ENCODE peak calls at places on chromosomes 4 and X, in four cellular contexts. One of them, this sample, is unnamed.
A peak's percentile ranks its signal among the peaks of the same experiment; 100 is the strongest.

GRCh38 chr4:16897351-16897750 is 1.1 kb downstream of the LDB2 start:
- DNase-seq in GM06990: no peak
- DNase-seq in HCT116: no peak
- DNase-seq in fibroblast of lung: peak; percentile 32
- DNase-seq in this sample: no peak

GRCh38 chr4:184807797-184808718 is 17.7 kb downstream of the ACSL1 start:
- DNase-seq in fibroblast of lung: peak; percentile 81
- DNase-seq in HCT116: no peak
- DNase-seq in GM06990: no peak
- DNase-seq in this sample: no peak

GRCh38 chr4:42547805-42548204 is 109.1 kb downstream of the ATP8A1 start:
- DNase-seq in GM06990: no peak
- DNase-seq in HCT116: no peak
- DNase-seq in fibroblast of lung: no peak
- DNase-seq in this sample: no peak

GRCh38 chr4:44056721-44057151 is 391.9 kb downstream of the KCTD8 start:
- DNase-seq in GM06990: no peak
- DNase-seq in HCT116: no peak
- DNase-seq in fibroblast of lung: no peak
- DNase-seq in this sample: no peak

GRCh38 chr4:1243451-1244080 is 5.4 kb downstream of the CTBP1 start:
- DNase-seq in fibroblast of lung: no peak
- DNase-seq in HCT116: no peak
- DNase-seq in GM06990: peak; percentile 28
- DNase-seq in this sample: peak; percentile 36

GRCh38 chr4:158253350-158253980 is 43.2 kb downstream of the TMEM144 start:
- DNase-seq in HCT116: peak; percentile 27
- DNase-seq in GM06990: peak; percentile 3
- DNase-seq in fibroblast of lung: peak; percentile 40
- DNase-seq in this sample: no peak

GRCh38 chrX:25737540-25737939 is 400.6 kb upstream of the MAGEB18 start:
- DNase-seq in fibroblast of lung: no peak
- DNase-seq in HCT116: no peak
- DNase-seq in GM06990: no peak
- DNase-seq in this sample: no peak

GRCh38 chr4:82988323-82988832 is 22.2 kb downstream of the LIN54 start:
- DNase-seq in GM06990: no peak
- DNase-seq in fibroblast of lung: peak; percentile 83
- DNase-seq in HCT116: no peak
- DNase-seq in this sample: no peak

GRCh38 chr4:5892321-5893012 is 419 bp downstream of the CRMP1 start:
- DNase-seq in fibroblast of lung: no peak
- DNase-seq in HCT116: no peak
- DNase-seq in GM06990: no peak
- DNase-seq in this sample: no peak

GRCh38 chr4:147059064-147059731 is 113.5 kb upstream of the TTC29 start:
- DNase-seq in GM06990: no peak
- DNase-seq in fibroblast of lung: no peak
- DNase-seq in HCT116: no peak
- DNase-seq in this sample: no peak

GRCh38 chr4:147054241-147054902 is 108.7 kb upstream of the TTC29 start:
- DNase-seq in GM06990: no peak
- DNase-seq in HCT116: no peak
- DNase-seq in fibroblast of lung: peak; percentile 31
- DNase-seq in this sample: no peak

GRCh38 chr4:147060171-147060931 is 114.7 kb upstream of the TTC29 start:
- DNase-seq in GM06990: no peak
- DNase-seq in fibroblast of lung: peak; percentile 94
- DNase-seq in HCT116: no peak
- DNase-seq in this sample: no peak

GRCh38 chr4:147056951-147057630 is 111.4 kb upstream of the TTC29 start:
- DNase-seq in fibroblast of lung: peak; percentile 39
- DNase-seq in GM06990: no peak
- DNase-seq in HCT116: no peak
- DNase-seq in this sample: no peak

DNA sequence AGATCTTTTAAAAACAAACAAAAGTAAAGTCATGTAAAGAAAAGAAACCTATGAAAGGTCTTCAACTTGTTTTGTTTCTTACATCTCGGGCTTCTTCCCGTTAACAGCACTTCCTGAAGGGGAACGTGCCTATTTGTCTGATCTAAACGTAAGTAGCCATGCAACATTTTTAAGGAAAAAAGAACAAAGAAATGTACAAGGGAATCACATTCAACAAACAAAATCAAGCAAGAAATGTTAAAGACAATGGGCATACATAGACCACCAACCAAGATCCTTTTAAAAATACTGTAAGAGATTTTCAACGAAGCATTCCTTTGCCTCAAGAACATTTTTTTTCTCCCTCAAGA is 111.9 kb upstream of the TTC29 start:
- DNase-seq in fibroblast of lung: peak; percentile 60
- DNase-seq in GM06990: no peak
- DNase-seq in HCT116: no peak
- DNase-seq in this sample: no peak
- H3K4me3 ChIP-seq in fibroblast of lung: peak overlapping the region; percentile 45
- H3K4me3 ChIP-seq in GM06990: peak overlapping the region; percentile 8
- H3K4me3 ChIP-seq in HCT116: no peak overlapping the region
- H3K4me3 ChIP-seq in this sample: peak overlapping the region; percentile 11

GRCh38 chr4:112650332-112650731 is 13.4 kb downstream of the LARP7 start:
- DNase-seq in GM06990: no peak
- DNase-seq in HCT116: no peak
- DNase-seq in fibroblast of lung: no peak
- DNase-seq in this sample: no peak
- TF ChIP-seq CTCF in GM06990: no peak
- TF ChIP-seq CTCF in HCT116: no peak
- TF ChIP-seq CTCF in fibroblast of lung: no peak
- TF ChIP-seq CTCF in this sample: no peak

GRCh38 chr4:177323416-177323815 is 13.7 kb downstream of the NEIL3 start:
- DNase-seq in GM06990: no peak
- DNase-seq in fibroblast of lung: no peak
- DNase-seq in HCT116: no peak
- DNase-seq in this sample: no peak
- H3K4me3 ChIP-seq in GM06990: no peak overlapping the region
- H3K4me3 ChIP-seq in fibroblast of lung: no peak overlapping the region
- H3K4me3 ChIP-seq in HCT116: no peak overlapping the region
- H3K4me3 ChIP-seq in this sample: no peak overlapping the region

GRCh38 chr4:24736066-24736465 is 59.3 kb upstream of the SOD3 start:
- DNase-seq in GM06990: no peak
- DNase-seq in HCT116: peak; percentile 27
- DNase-seq in fibroblast of lung: no peak
- DNase-seq in this sample: no peak
- TF ChIP-seq CTCF in GM06990: peak; percentile 49
- TF ChIP-seq CTCF in HCT116: peak; percentile 51
- TF ChIP-seq CTCF in fibroblast of lung: peak; percentile 36
- TF ChIP-seq CTCF in this sample: no peak

DNA sequence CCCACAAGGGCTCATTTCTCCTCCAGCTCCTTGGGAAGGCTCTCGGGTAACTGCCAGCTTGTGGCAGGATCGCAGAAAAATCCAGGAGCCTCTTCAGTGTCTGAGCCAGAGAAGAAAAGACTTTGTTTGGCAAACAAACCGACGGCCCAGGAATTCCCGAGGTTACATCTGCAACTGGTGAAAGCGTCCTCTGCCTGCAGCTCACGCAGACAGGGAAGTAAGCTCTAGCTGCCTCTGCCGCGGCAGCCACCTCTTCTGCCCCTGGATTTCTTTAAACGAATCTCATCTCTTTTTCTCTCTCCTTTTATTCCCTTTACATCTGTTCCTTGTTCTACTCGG is 289 bp downstream of the DCHS2 start:
- DNase-seq in fibroblast of lung: peak; percentile 5
- DNase-seq in GM06990: no peak
- DNase-seq in HCT116: no peak
- DNase-seq in this sample: no peak
- H3K4me3 ChIP-seq in fibroblast of lung: peak overlapping the region; percentile 19
- H3K4me3 ChIP-seq in GM06990: peak overlapping the region; percentile 37
- H3K4me3 ChIP-seq in HCT116: no peak overlapping the region
- H3K4me3 ChIP-seq in this sample: no peak overlapping the region

DNA sequence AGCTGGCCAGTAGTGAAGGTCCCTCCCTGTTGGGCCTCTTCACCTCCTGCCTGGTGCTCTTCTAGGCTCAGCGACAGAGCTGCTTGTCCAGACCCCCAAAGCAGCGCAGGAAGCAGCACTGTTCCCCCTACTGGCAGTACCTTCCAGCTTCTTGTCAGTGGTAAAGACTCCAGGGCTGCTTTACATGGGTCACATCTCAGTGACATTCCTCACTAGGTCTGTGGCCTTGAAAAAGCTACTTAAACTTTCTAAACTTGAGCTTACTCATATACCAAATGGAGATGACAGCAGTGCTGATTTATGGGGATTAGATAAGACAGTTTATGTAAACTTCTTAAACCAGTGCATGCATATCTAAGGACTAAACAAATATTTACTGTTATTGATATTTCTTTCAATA is 117.3 kb downstream of the FAT4 start:
- DNase-seq in fibroblast of lung: peak; percentile 49
- DNase-seq in GM06990: no peak
- DNase-seq in HCT116: peak; percentile 1
- DNase-seq in this sample: no peak
- TF ChIP-seq CTCF in fibroblast of lung: peak; percentile 44
- TF ChIP-seq CTCF in GM06990: no peak
- TF ChIP-seq CTCF in HCT116: no peak
- TF ChIP-seq CTCF in this sample: no peak

GRCh38 chr4:186554890-186555827 is at the start of gene MTNR1A:
- DNase-seq in HCT116: no peak
- DNase-seq in GM06990: no peak
- DNase-seq in fibroblast of lung: peak; percentile 17
- DNase-seq in this sample: peak; percentile 61
- H3K4me3 ChIP-seq in HCT116: peak within 1 kb of the TSS; percentile 46
- H3K4me3 ChIP-seq in GM06990: no peak within 1 kb of the TSS
- H3K4me3 ChIP-seq in fibroblast of lung: peak within 1 kb of the TSS; percentile 45
- H3K4me3 ChIP-seq in this sample: peak within 1 kb of the TSS; percentile 47

DNA sequence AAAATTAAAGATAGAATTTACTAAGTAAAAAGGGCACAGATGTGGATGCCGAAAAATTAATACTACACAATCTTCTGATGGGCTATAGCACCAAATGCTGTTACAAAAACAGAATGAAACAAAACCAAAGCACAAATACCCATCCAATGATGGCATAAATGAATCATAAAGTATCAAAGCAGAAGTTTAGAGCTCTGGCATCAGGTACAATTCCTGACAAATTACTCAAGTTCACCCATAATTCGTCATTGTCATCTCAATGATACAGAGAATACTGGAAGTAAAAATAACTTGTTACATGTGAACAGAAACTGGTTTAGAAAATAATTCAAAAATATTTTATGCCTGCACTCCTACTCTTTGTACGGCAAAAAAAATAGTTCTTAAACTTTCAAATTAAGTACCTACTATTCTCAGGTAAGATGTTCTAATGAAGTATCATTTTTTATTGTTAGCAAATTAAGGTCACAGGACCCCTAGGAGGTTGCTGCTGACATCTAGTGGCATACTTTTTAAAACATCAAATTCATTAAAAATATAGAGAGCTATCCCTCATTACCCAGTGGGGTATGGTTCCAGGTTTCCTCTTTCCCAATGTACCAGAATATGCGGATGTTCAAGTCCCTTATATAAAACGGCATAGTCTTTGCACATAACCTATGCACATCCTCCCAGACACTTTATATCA is 126.1 kb downstream of the INPP4B start:
- DNase-seq in HCT116: peak; percentile 68
- DNase-seq in GM06990: no peak
- DNase-seq in fibroblast of lung: peak; percentile 71
- DNase-seq in this sample: no peak
- TF ChIP-seq CTCF in HCT116: peak; percentile 58
- TF ChIP-seq CTCF in GM06990: peak; percentile 49
- TF ChIP-seq CTCF in fibroblast of lung: peak; percentile 55
- TF ChIP-seq CTCF in this sample: no peak